ENCODE peak calls at places on chromosomes 12 and 14, in seven cellular contexts. K, H, O, G, Y, F and R are unnamed samples.

GRCh38 chr12:79252358-79253075 is 387.9 kb downstream of the SYT1 start:
- DNase-seq in O (no peak), H (no peak), Y (no peak), K (no peak), F (peak), G (no peak), R (no peak)

GRCh38 chr14:23763394-23763793 is 127.2 kb downstream of the DHRS2 start:
- DNase-seq in O (no peak), F (no peak), K (no peak), G (no peak), H (no peak), Y (no peak), R (no peak)

GRCh38 chr12:57229634-57230380 is at the start of gene SHMT2:
- DNase-seq in Y (peak), H (peak), G (peak), K (peak), O (peak), F (peak), R (peak)

GRCh38 chr12:29582156-29582555 is 84.7 kb upstream of the OVCH1 start:
- DNase-seq in K (no peak), H (no peak), F (no peak), Y (no peak), O (no peak), G (no peak), R (no peak)

GRCh38 chr12:110765144-110765543 is 22.5 kb upstream of the PPP1CC start:
- DNase-seq in F (no peak), G (no peak), K (no peak), Y (no peak), H (no peak), O (no peak), R (no peak)

GRCh38 chr14:21734457-21735074 is 60.9 kb upstream of the OR4E1 start:
- DNase-seq in F (peak), H (no peak), G (no peak), O (no peak), K (no peak), Y (peak), R (peak)

GRCh38 chr12:7078163-7078562 is 14.1 kb downstream of the C1R start:
- DNase-seq in F (no peak), Y (no peak), H (no peak), K (no peak), G (no peak), O (no peak), R (no peak)

GRCh38 chr14:33911046-33911445 is 39.8 kb downstream of the EGLN3 start:
- DNase-seq in K (no peak), Y (no peak), O (no peak), G (no peak), H (no peak), F (no peak), R (no peak)

GRCh38 chr14:92655372-92655771 is 93.1 kb downstream of the LGMN start:
- DNase-seq in F (no peak), H (no peak), K (no peak), G (no peak), Y (no peak), O (no peak), R (no peak)

GRCh38 chr12:113889806-113890581 is 76.1 kb downstream of the RBM19 start:
- DNase-seq in K (no peak), Y (no peak), O (no peak), F (no peak), G (no peak), H (peak), R (no peak)

GRCh38 chr12:122106891-122107660 is 28.5 kb downstream of the MLXIP start:
- DNase-seq in K (no peak), F (peak), H (peak), O (no peak), G (no peak), Y (no peak), R (no peak)

GRCh38 chr12:64687816-64688599 is 71.2 kb downstream of the GNS start:
- DNase-seq in O (no peak), Y (no peak), G (no peak), H (peak), F (no peak), K (no peak), R (no peak)

GRCh38 chr12:31000751-31001150 is 72.9 kb upstream of the DDX11 start:
- DNase-seq in H (peak), K (no peak), G (no peak), F (no peak), O (no peak), Y (no peak), R (no peak)

GRCh38 chr14:74891870-74892269 is 10.2 kb downstream of the DLST start:
- DNase-seq in H (no peak), O (no peak), Y (no peak), G (no peak), F (peak), K (no peak), R (no peak)

GRCh38 chr12:2013527-2014223 is 9.4 kb upstream of the DCP1B start:
- DNase-seq in Y (no peak), O (no peak), F (no peak), K (peak), G (peak), H (no peak), R (no peak)
- TF ChIP-seq CTCF in Y (no peak), O (no peak), F (no peak), K (no peak), G (no peak), H (no peak), R (no peak)

GRCh38 chr12:104655059-104655609 is 198.4 kb downstream of the CHST11 start:
- DNase-seq in O (no peak), F (no peak), Y (no peak), K (no peak), G (no peak), H (no peak), R (no peak)

GRCh38 chr12:104656383-104656782 is 199.6 kb downstream of the CHST11 start:
- DNase-seq in H (no peak), O (no peak), Y (no peak), G (no peak), K (no peak), F (no peak), R (no peak)

GRCh38 chr12:104659058-104659457 is 202.3 kb downstream of the CHST11 start:
- DNase-seq in H (no peak), Y (no peak), K (no peak), G (no peak), O (no peak), F (no peak), R (no peak)

GRCh38 chr12:104656921-104657320 is 200.2 kb downstream of the CHST11 start:
- DNase-seq in K (peak), Y (no peak), G (no peak), O (no peak), F (peak), H (peak), R (no peak)

DNA sequence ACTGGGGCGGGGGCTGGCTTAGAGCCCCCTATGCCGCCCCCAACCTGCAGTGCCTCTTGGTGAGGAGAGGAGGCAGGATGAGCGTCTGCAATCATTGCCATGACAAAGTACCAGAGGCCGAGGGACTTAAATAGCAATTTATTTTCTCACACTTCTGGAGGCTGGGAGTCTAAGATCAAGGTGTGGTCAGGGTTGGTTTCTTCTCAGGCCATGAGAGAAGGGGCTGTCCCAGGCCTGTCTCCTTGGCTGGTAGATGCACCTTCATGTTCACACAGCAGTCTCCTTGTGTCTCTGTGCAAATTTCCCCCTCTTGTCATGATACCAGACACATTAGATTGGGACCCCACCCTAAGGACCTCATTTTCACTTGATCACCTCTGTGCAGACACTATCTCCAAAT is 201.3 kb downstream of the CHST11 start:
- DNase-seq in O (no peak), F (no peak), H (no peak), K (no peak), Y (peak), G (no peak), R (no peak)
- TF ChIP-seq CTCF in O (no peak), F (no peak), H (no peak), K (no peak), Y (no peak), G (no peak), R (no peak)

DNA sequence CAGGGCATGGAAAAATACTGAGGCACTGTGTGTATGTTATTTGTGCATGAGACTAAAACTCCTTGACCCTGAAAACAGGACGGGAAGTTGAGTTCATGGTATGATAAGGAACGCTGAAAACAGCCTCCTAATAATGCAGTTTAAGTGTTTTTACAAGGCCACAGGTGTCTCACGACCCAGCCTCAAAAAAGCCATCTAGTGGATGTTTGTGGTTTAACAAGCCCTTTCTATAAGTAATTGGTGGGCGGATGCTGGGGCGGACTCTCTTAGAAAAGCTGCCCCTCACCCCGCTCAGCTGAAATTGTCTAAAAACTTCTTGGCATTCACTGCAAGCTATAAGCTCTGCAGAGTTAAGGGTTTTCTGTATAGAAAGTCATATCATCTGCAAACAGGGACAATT is 184.5 kb downstream of the NUBPL start:
- DNase-seq in K (no peak), O (no peak), F (no peak), H (no peak), Y (no peak), G (no peak), R (no peak)
- TF ChIP-seq CTCF in K (no peak), O (peak), F (no peak), H (no peak), Y (no peak), G (no peak), R (no peak)

GRCh38 chr14:77761205-77761931 is 412 bp upstream of the SNW1 start:
- DNase-seq in Y (peak), O (peak), G (no peak), H (peak), K (peak), F (peak), R (no peak)

GRCh38 chr14:77760381-77761204 is at the start of gene SNW1:
- DNase-seq in Y (peak), K (peak), F (peak), H (peak), G (peak), O (peak), R (peak)

GRCh38 chr14:77763978-77764377 is 3.0 kb upstream of the SNW1 start:
- DNase-seq in K (no peak), G (no peak), Y (no peak), F (no peak), O (no peak), H (no peak), R (no peak)

DNA sequence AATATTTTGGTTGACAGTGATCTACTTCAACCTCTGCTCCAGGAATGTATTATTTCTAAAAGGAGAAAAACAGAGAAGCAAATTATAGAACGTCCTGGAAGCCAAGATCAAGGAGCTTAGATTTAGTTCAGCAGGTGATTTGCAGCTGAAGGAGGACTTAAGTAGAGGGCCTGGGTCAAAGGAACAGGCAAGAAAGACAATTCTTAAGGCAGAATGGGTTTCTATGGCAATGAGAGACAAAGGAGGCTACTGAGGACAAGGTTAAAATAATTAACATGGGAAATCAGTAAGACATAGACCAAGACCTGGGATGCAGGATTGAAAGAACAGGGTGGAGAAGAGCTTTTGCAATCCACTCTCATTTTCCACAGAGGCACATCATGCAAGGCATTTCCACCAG is 2.4 kb upstream of the SNW1 start:
- DNase-seq in G (no peak), K (no peak), F (no peak), O (no peak), Y (no peak), H (no peak), R (no peak)
- TF ChIP-seq CTCF in G (no peak), K (no peak), F (no peak), O (no peak), Y (no peak), H (no peak), R (no peak)

GRCh38 chr12:80320121-80320678 is 123.8 kb upstream of the PTPRQ start:
- DNase-seq in O (peak), H (no peak), Y (no peak), G (no peak), F (no peak), K (no peak), R (no peak)
- TF ChIP-seq CTCF in O (no peak), H (no peak), Y (no peak), G (no peak), F (no peak), K (no peak), R (no peak)

GRCh38 chr12:129186952-129187351 is 333.7 kb downstream of the GLT1D1 start:
- DNase-seq in Y (no peak), H (no peak), G (no peak), O (no peak), F (no peak), K (no peak), R (no peak)
- TF ChIP-seq CTCF in Y (no peak), H (no peak), G (no peak), O (peak), F (no peak), K (no peak), R (no peak)

GRCh38 chr12:93896427-93896826 is 219.3 kb downstream of the CRADD start:
- DNase-seq in H (peak), G (no peak), Y (no peak), O (no peak), F (no peak), K (no peak), R (no peak)
- TF ChIP-seq CTCF in H (peak), G (no peak), Y (no peak), O (peak), F (peak), K (no peak), R (no peak)

DNA sequence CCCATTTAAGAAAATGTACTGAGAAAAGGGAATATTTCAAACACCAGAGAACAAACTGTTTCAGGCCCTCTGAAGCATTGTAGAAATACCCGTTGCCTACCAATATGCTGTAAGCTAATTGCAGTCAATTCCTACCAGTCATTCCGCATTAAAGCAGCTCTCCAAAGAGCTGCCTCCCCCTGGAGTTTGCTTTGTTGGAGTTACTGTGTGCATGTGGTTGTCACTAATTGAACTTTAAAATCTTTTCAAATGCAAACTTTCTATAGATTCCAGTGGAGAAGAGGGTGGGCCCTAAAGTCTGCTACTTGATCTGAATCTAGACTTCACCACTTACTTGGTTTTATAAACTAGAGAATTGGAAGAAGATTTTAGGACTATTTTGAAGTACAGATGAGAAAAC is 112.7 kb downstream of the PLXNC1 start:
- DNase-seq in F (no peak), Y (no peak), G (no peak), K (no peak), O (peak), H (no peak), R (no peak)
- TF ChIP-seq CTCF in F (no peak), Y (no peak), G (no peak), K (no peak), O (no peak), H (no peak), R (no peak)

GRCh38 chr14:105019861-105020814 is 745 bp downstream of the CDCA4 start:
- DNase-seq in H (peak), F (no peak), O (no peak), Y (peak), K (no peak), G (peak), R (peak)
- TF ChIP-seq CTCF in H (no peak), F (no peak), O (no peak), Y (no peak), K (peak), G (no peak), R (no peak)

DNA sequence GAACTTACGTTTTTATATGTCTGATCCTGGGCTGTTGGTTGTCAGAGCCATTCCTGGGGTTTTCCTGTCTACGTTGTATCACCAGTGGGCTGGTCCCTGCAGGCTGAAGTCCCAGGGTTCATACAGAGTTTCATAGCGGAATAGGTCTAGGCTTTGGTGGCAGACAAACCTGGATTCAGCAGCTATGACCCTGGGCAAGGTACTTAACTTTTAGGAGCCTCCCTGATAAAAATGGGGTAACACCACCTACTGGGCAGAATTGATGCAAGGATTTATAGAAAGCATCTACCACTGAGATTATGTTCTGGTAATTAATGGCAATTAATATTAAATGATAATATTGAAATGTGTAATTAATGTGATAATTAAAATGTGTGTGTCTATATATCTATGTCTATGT is 141.2 kb downstream of the SYNE2 start:
- DNase-seq in K (no peak), H (no peak), F (peak), G (no peak), Y (no peak), O (no peak), R (no peak)
- TF ChIP-seq CTCF in K (peak), H (peak), F (peak), G (no peak), Y (peak), O (no peak), R (no peak)